ENCODE peak calls at places on chromosomes 12 and 14, in ten cellular contexts. L, P, I, D, U, A, V, O, R and B are unnamed samples. For H3K36me3, the result is how much of the 10 kb centered on the place peaks cover.

GRCh38 chr14:89032086-89032649 is 207.7 kb downstream of the TTC8 start:
- DNase-seq in P (peak), D (no peak), L (no peak), O (no peak), U (no peak), V (no peak), A (no peak), R (no peak), I (no peak), B (no peak)

GRCh38 chr12:94145231-94145979 is 3.0 kb upstream of the PLXNC1 start:
- DNase-seq in D (no peak), A (no peak), P (peak), O (peak), L (no peak), V (peak), I (peak), R (peak), U (no peak), B (peak)

GRCh38 chr12:1836854-1837411 is 16.6 kb downstream of the LRTM2 start:
- DNase-seq in A (no peak), D (no peak), O (no peak), P (peak), L (no peak), I (no peak), R (peak), V (no peak), U (no peak), B (no peak)

GRCh38 chr14:95319312-95320075 is at the start of gene CLMN:
- DNase-seq in I (peak), V (peak), R (peak), P (peak), L (peak), O (no peak), D (no peak), U (no peak), A (no peak), B (peak)

GRCh38 chr12:108360487-108360886 is 21.4 kb upstream of the CMKLR1 start:
- DNase-seq in R (no peak), P (no peak), V (no peak), U (no peak), L (no peak), A (no peak), O (peak), D (no peak), I (peak), B (peak)

GRCh38 chr14:90534838-90535555 is 138.2 kb downstream of the CALM1 start:
- DNase-seq in U (no peak), V (no peak), P (peak), A (no peak), D (no peak), L (no peak), O (no peak), I (no peak), R (no peak), B (no peak)

GRCh38 chr12:88946377-88946997 is 366.2 kb upstream of the KITLG start:
- DNase-seq in A (no peak), V (no peak), P (no peak), L (no peak), I (peak), U (no peak), R (no peak), D (peak), O (peak), B (peak)

GRCh38 chr12:105100207-105100985 is 7.1 kb upstream of the WASHC4 start:
- DNase-seq in P (no peak), U (no peak), L (no peak), A (no peak), V (no peak), I (peak), D (no peak), R (peak), O (peak), B (peak)

GRCh38 chr14:49581209-49581960 is 4.8 kb downstream of the RPS29 start:
- DNase-seq in A (no peak), L (no peak), U (no peak), I (no peak), O (no peak), D (no peak), R (no peak), P (no peak), V (no peak), B (no peak)

GRCh38 chr14:52835122-52835903 is 43.9 kb upstream of the GNPNAT1 start:
- DNase-seq in A (no peak), L (peak), U (peak), R (peak), I (peak), V (no peak), P (peak), D (no peak), O (peak), B (peak)

GRCh38 chr14:76844223-76844622 is 18.0 kb downstream of the LRRC74A start:
- DNase-seq in D (no peak), O (peak), V (peak), P (peak), A (no peak), U (no peak), I (peak), L (peak), R (peak), B (no peak)

GRCh38 chr12:32754101-32754500 is 1.6 kb downstream of the YARS2 start:
- DNase-seq in V (no peak), D (no peak), L (no peak), R (peak), I (no peak), O (no peak), U (no peak), P (no peak), A (no peak), B (no peak)

GRCh38 chr12:21751517-21751916 is 23.0 kb downstream of the KCNJ8 start:
- DNase-seq in O (peak), R (no peak), D (peak), I (no peak), P (no peak), A (no peak), L (peak), V (no peak), U (no peak), B (peak)

GRCh38 chr12:93857917-93858513 is 180.8 kb downstream of the CRADD start:
- DNase-seq in D (no peak), V (no peak), O (no peak), U (no peak), L (no peak), I (no peak), R (no peak), P (no peak), A (no peak), B (no peak)

GRCh38 chr12:123990512-123990911 is 17.5 kb downstream of the ZNF664 start:
- DNase-seq in U (no peak), O (no peak), L (peak), V (peak), P (no peak), R (no peak), D (no peak), I (no peak), A (no peak), B (peak)

GRCh38 chr14:60650382-60650961 is 1.2 kb upstream of the SIX1 start:
- DNase-seq in A (no peak), P (peak), L (no peak), R (peak), V (no peak), I (no peak), O (no peak), U (no peak), D (no peak), B (no peak)

GRCh38 chr12:52632656-52633055 is 14.3 kb upstream of the KRT73 start:
- DNase-seq in P (no peak), I (no peak), O (no peak), L (no peak), V (no peak), R (no peak), A (no peak), D (no peak), U (no peak), B (no peak)

GRCh38 chr14:68894123-68894522 is 85.0 kb downstream of the ACTN1 start:
- DNase-seq in U (no peak), I (peak), R (no peak), V (peak), D (no peak), O (peak), A (no peak), P (no peak), L (no peak), B (no peak)

GRCh38 chr14:68896132-68896531 is 83.0 kb downstream of the ACTN1 start:
- DNase-seq in R (no peak), L (no peak), P (peak), O (peak), V (no peak), D (no peak), I (no peak), A (no peak), U (no peak), B (no peak)

GRCh38 chr14:68893566-68893965 is 85.5 kb downstream of the ACTN1 start:
- DNase-seq in R (no peak), P (no peak), A (no peak), I (no peak), L (no peak), U (no peak), V (no peak), O (no peak), D (no peak), B (no peak)

GRCh38 chr14:68894802-68895201 is 84.3 kb downstream of the ACTN1 start:
- DNase-seq in U (no peak), D (no peak), L (no peak), O (peak), I (peak), A (no peak), R (no peak), P (no peak), V (no peak), B (peak)

DNA sequence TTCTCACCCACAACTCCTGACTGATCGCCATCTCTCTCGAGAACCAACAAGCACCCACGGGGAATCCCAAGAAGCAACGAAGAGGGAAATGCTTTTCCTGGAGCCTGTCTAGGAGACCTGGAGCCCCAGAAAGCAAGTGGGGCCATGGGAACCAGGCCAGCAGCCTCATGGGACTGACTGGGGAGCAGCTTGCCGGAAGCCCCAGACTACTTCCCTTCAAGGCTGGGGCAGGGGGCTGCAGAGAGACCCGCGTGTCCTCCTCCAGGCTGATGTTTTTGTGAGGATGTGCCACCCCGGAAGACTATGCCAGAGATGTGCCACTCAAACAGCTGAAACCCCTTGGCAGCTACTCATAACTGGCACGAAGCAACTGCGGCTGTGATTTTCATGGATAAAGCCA is 83.8 kb downstream of the ACTN1 start:
- DNase-seq in I (no peak), V (no peak), P (no peak), A (no peak), O (no peak), D (no peak), R (no peak), U (no peak), L (no peak), B (no peak)
- H3K36me3 ChIP-seq in I (half or more), V (under half), P (under half), A (half or more), O (half or more), D (half or more), R (half or more), U (half or more), L (under half), B (half or more)

GRCh38 chr14:100225169-100225568 is 13.8 kb upstream of the YY1 start:
- DNase-seq in O (no peak), U (no peak), V (no peak), D (no peak), P (no peak), I (no peak), R (no peak), A (no peak), L (no peak), B (no peak)

GRCh38 chr14:100223332-100224171 is 15.4 kb upstream of the YY1 start:
- DNase-seq in P (no peak), V (no peak), R (no peak), U (no peak), D (no peak), L (no peak), I (no peak), A (no peak), O (no peak), B (no peak)

GRCh38 chr14:100221419-100222218 is 17.3 kb upstream of the YY1 start:
- DNase-seq in I (peak), U (no peak), P (peak), A (no peak), V (peak), R (peak), L (peak), D (no peak), O (peak), B (peak)

GRCh38 chr14:100224229-100224628 is 14.7 kb upstream of the YY1 start:
- DNase-seq in O (no peak), L (no peak), V (no peak), U (no peak), P (no peak), D (no peak), R (no peak), I (no peak), A (no peak), B (no peak)

DNA sequence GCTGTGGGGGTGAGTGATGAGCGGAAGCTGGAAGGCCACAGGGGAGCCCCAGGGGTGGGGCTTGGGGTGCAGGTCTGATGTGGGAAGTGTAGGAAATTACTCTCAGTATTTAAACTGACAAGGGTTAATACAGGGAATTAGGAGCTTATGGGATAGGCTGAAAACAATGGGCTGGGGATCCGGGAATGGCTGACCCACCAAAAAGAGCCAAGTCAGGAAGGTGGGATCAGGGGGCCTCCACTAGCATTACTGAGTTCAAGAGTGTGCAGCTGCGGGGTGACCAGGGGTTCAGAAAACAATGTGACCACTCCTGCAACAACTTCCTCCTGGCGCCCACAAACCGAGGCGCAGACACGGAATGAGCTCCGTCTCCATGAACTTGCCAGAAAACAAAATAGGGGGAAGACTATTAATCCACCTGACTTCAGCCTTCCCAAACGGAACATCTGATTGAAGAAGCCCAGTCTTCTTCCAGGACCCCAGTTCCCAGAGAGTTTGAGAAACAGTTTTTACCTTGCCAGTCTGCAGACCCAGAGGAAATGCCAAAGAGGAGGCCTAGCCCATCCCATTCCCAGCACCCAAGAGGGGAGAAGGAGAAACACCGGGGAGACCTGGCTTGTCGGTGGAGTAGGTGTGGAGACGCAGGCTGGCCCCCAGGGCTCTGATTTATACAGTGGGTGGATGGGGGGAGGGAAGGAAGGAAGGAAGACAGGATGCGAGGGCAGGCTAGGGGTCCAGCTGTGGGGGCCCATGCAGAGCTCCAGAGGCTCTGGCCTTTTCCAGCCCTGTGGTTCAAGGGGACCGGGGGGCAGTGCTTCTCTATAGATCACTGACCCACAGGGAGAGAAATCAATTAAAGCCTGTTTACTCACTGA is 16.5 kb upstream of the YY1 start:
- DNase-seq in D (no peak), O (no peak), L (no peak), U (no peak), A (no peak), I (no peak), P (no peak), V (no peak), R (no peak), B (no peak)
- H3K4me3 ChIP-seq in D (peak), O (peak), L (no peak), U (peak), A (peak), I (peak), P (peak), V (peak), R (peak), B (peak)

GRCh38 chr12:131919051-131919347 is 10.1 kb upstream of the PUS1 start:
- DNase-seq in O (no peak), A (no peak), P (peak), V (no peak), I (no peak), L (peak), U (no peak), D (no peak), R (no peak), B (no peak)

GRCh38 chr12:131918311-131919050 is 10.6 kb upstream of the PUS1 start:
- DNase-seq in L (peak), I (no peak), A (no peak), D (no peak), V (no peak), R (no peak), O (no peak), P (peak), U (no peak), B (no peak)

GRCh38 chr12:131920157-131920508 is 8.9 kb upstream of the PUS1 start:
- DNase-seq in O (no peak), L (no peak), P (peak), R (no peak), A (no peak), U (no peak), V (no peak), D (no peak), I (no peak), B (no peak)

GRCh38 chr12:131920902-131921840 is 7.9 kb upstream of the PUS1 start:
- DNase-seq in O (no peak), I (no peak), V (no peak), A (no peak), D (no peak), L (peak), U (no peak), R (no peak), P (peak), B (no peak)

GRCh38 chr12:131919366-131920156 is 9.5 kb upstream of the PUS1 start:
- DNase-seq in A (no peak), I (no peak), P (peak), O (no peak), V (no peak), R (no peak), U (no peak), L (peak), D (no peak), B (no peak)
- H3K36me3 ChIP-seq in A (under half), I (under half), P (under half), O (under half), V (under half), R (under half), U (half or more), L (under half), D (half or more), B (under half)

DNA sequence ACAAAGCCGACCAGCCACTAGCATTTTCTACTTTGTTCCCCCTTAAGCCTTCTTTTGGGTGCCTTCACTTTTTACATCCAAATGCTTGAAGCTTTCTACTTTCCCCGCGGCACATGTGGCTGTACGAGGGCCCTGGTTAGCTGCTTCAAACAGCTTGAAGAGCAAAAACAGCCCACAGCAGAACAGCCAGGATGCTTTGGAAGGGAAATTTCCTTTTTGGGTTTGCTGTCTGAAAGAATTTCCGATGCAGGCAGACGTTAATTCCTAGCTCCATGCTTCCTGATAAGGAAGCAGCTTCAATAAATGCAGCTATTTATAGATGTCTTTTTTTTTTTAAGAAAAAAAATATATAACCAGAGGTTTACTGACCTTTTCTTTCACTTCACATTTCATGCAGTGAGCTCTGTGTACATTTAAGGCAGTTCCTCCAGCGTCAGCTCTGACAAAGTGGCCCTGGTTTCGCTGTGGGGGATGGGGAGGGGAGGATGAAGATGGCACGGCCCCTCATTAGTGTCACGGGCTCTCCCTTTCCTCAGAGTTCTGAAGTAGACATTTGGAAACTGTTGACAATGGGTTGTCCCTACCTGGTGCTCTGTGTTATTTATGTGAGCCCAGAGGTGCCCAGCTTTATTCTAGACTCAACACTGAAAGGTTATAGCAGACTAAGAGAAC is 109.5 kb downstream of the ETV6 start:
- DNase-seq in O (peak), D (no peak), P (no peak), A (no peak), R (no peak), I (peak), L (no peak), V (no peak), U (no peak), B (no peak)
- H3K4me3 ChIP-seq in O (no peak), D (no peak), P (no peak), A (no peak), R (no peak), I (no peak), L (no peak), V (no peak), U (no peak), B (no peak)

GRCh38 chr14:70741482-70741881 is 67.8 kb downstream of the MAP3K9 start:
- DNase-seq in R (no peak), U (no peak), A (no peak), L (no peak), D (no peak), P (no peak), O (no peak), I (no peak), V (no peak), B (no peak)

GRCh38 chr14:70744631-70745030 is 64.7 kb downstream of the MAP3K9 start:
- DNase-seq in A (no peak), I (no peak), L (no peak), V (no peak), O (no peak), U (no peak), R (no peak), D (no peak), P (no peak), B (no peak)

DNA sequence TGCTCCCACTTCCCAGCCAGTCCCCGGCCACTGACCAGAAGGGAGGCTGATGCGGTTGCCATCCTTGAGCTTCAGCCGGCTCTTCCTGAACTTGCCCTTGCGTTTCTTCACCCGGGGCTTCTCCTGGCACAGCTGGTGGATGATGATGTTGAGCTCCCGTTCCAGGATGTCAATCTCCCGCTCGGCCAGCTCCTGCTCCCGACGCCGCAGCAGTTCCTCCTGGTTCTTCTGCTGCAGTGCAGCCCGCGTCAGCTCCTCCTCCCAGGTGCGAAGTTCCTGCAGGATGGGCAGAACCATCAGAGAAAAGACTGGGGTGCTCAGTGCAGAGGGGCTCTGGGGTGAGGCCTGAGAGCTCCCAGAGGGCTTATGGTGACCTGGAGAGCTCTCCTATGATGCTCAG is 67.0 kb downstream of the MAP3K9 start:
- DNase-seq in O (no peak), R (no peak), I (no peak), A (no peak), V (no peak), P (no peak), D (no peak), U (no peak), L (no peak), B (no peak)
- H3K36me3 ChIP-seq in O (under half), R (under half), I (under half), A (under half), V (under half), P (under half), D (under half), U (under half), L (under half), B (under half)